ENCODE peak calls at places on chromosome 5, in six cellular contexts. V, K, L, I, D and W are unnamed samples.

GRCh38 chr5:150561571-150562295 is 53.8 kb downstream of the NDST1 start:
- DNase-seq in V (no peak), K (no peak), L (no peak), I (no peak), D (no peak), W (no peak)

GRCh38 chr5:34736445-34737119 is 80.5 kb downstream of the RAI14 start:
- DNase-seq in V (no peak), K (peak; percentile 40), L (no peak), I (peak; percentile 56), D (no peak), W (no peak)

GRCh38 chr5:93092349-93093105 is 488.5 kb downstream of the NR2F1-AS1 start:
- DNase-seq in V (no peak), K (no peak), L (no peak), I (peak; percentile 47), D (no peak), W (no peak)

GRCh38 chr5:60470881-60471280 is 229.1 kb downstream of the DEPDC1B start:
- DNase-seq in V (no peak), K (no peak), L (no peak), I (no peak), D (no peak), W (no peak)

GRCh38 chr5:127942246-127943060 is 141.1 kb upstream of the SLC12A2 start:
- DNase-seq in V (no peak), K (no peak), L (no peak), I (peak; percentile 66), D (no peak), W (no peak)

GRCh38 chr5:115432691-115433090 is 111.9 kb downstream of the FEM1C start:
- DNase-seq in V (no peak), K (no peak), L (no peak), I (peak; percentile 61), D (no peak), W (no peak)

GRCh38 chr5:96573513-96573894 is 88.7 kb upstream of the CAST start:
- DNase-seq in V (no peak), K (no peak), L (no peak), I (no peak), D (no peak), W (no peak)

GRCh38 chr5:99019812-99020697 is 91.2 kb upstream of the CHD1 start:
- DNase-seq in V (peak; percentile 50), K (peak; percentile 59), L (no peak), I (peak; percentile 87), D (no peak), W (peak; percentile 40)

GRCh38 chr5:62100201-62100600 is 205.8 kb upstream of the KIF2A start:
- DNase-seq in V (no peak), K (no peak), L (no peak), I (no peak), D (no peak), W (no peak)

GRCh38 chr5:38370341-38371100 is 112.2 kb downstream of the EGFLAM start:
- DNase-seq in V (no peak), K (no peak), L (no peak), I (no peak), D (no peak), W (no peak)

GRCh38 chr5:103111458-103111857 is 8.5 kb downstream of the GIN1 start:
- DNase-seq in V (no peak), K (no peak), L (no peak), I (no peak), D (no peak), W (no peak)
- TF ChIP-seq BHLHE40 in V (no peak), K (no peak), L (no peak), I (no peak), D (no peak), W (no peak)

GRCh38 chr5:6765612-6766525 is 52.6 kb downstream of the TENT4A start:
- DNase-seq in V (peak; percentile 77), K (peak; percentile 43), L (peak; percentile 86), I (peak; percentile 63), D (peak; percentile 31), W (peak; percentile 90)
- TF ChIP-seq BHLHE40 in V (no peak), K (no peak), L (no peak), I (no peak), D (no peak), W (no peak)

DNA sequence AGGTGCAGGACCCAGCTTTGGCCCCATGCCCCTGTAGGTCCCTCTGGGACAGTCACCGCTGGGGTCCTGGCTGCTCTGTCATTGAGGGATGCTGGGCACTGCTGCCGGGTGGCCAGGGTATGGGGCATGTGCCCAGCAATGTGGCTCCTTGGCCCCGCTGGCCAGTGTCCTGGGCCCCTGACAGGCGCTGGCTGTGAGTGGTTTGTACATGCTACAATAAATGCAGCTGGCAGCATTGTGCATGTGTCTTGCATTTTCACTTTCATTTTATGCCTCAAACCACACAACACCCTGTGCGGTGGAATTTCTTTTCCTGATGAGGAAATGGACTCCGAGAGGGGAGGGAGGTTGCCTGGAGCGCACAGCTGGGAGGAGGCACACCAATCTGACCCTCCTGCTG is 11.5 kb downstream of the TSPAN17 start:
- DNase-seq in V (no peak), K (no peak), L (no peak), I (peak; percentile 45), D (no peak), W (no peak)
- TF ChIP-seq BHLHE40 in V (no peak), K (no peak), L (no peak), I (no peak), D (no peak), W (no peak)

GRCh38 chr5:36796171-36796570 is 80.4 kb upstream of the NIPBL start:
- DNase-seq in V (no peak), K (no peak), L (no peak), I (no peak), D (no peak), W (no peak)
- TF ChIP-seq BHLHE40 in V (no peak), K (no peak), L (no peak), I (no peak), D (no peak), W (no peak)

GRCh38 chr5:113382736-113383135 is 52.1 kb downstream of the TSSK1B start:
- DNase-seq in V (no peak), K (no peak), L (no peak), I (no peak), D (no peak), W (no peak)
- TF ChIP-seq BHLHE40 in V (no peak), K (no peak), L (no peak), I (no peak), D (no peak), W (no peak)